ENCODE peak calls at places on chromosomes 11 and 22, in ten cellular contexts. F is AG10803; L is stimulated activated CD4-positive, alpha-beta T cell treated with anti-CD3 and anti-CD28 coated beads, Interleukin-1b, Interleukin-23, amount 100 ng/mL, for 24 hours; J is stimulated activated CD8-positive, alpha-beta memory T cell treated with anti-CD3 and anti-CD28 coated beads, Interleukin-15, amount 100 ng/mL, for 24 hours; I is WERI-Rb-1; P is endodermal cell; O is NCI-H1436; E is activated T-cell treated with anti-CD3 and anti-CD28 coated beads, Interleukin-2, amount 50 U/mL, for 72 hours; V is RKO; H is AML-193. R is an unnamed sample.
A peak's percentile ranks its signal among the peaks of the same experiment; 100 is the strongest.

GRCh38 chr22:38955926-38956325 is 1.5 kb upstream of the APOBEC3A start:
- DNase-seq in F (no peak), L (no peak), J (no peak), I (no peak), P (no peak), O (no peak), E (no peak), V (no peak), H (no peak), R (no peak)

GRCh38 chr11:57704932-57705331 is 7.1 kb downstream of the MED19 start:
- DNase-seq in F (no peak), L (no peak), J (no peak), I (no peak), P (no peak), O (no peak), E (no peak), V (no peak), H (no peak), R (no peak)

GRCh38 chr22:46352691-46353386 is 17.3 kb downstream of the TRMU start:
- DNase-seq in F (no peak), L (no peak), J (no peak), I (peak; percentile 62), P (peak; percentile 61), O (peak; percentile 62), E (no peak), V (no peak), H (no peak), R (no peak)

GRCh38 chr11:71563401-71563800 is 2.0 kb upstream of the KRTAP5-10 start:
- DNase-seq in F (peak; percentile 50), L (no peak), J (no peak), I (peak; percentile 59), P (peak; percentile 82), O (no peak), E (peak; percentile 14), V (peak; percentile 71), H (peak; percentile 43), R (no peak)

GRCh38 chr22:17167486-17167885 is 8.4 kb upstream of the HDHD5 start:
- DNase-seq in F (no peak), L (no peak), J (no peak), I (no peak), P (no peak), O (no peak), E (no peak), V (no peak), H (no peak), R (no peak)

GRCh38 chr11:9001736-9002135 is 2.1 kb downstream of the NRIP3 start:
- DNase-seq in F (peak; percentile 80), L (peak; percentile 33), J (no peak), I (no peak), P (no peak), O (no peak), E (peak; percentile 75), V (peak; percentile 99), H (peak; percentile 90), R (no peak)

GRCh38 chr11:113615098-113615497 is 91.0 kb downstream of the TMPRSS5 start:
- DNase-seq in F (no peak), L (no peak), J (no peak), I (no peak), P (peak; percentile 80), O (no peak), E (no peak), V (no peak), H (no peak), R (no peak)

GRCh38 chr11:122085264-122085663 is 30.8 kb downstream of the BLID start:
- DNase-seq in F (peak; percentile 99), L (no peak), J (no peak), I (no peak), P (no peak), O (no peak), E (no peak), V (no peak), H (no peak), R (no peak)

GRCh38 chr11:111922803-111923202 is 4.1 kb downstream of the C11orf52 start:
- DNase-seq in F (peak; percentile 87), L (no peak), J (no peak), I (no peak), P (no peak), O (no peak), E (no peak), V (no peak), H (peak; percentile 6), R (peak; percentile 77)

GRCh38 chr11:117793521-117793920 is 3.5 kb downstream of the DSCAML1 start:
- DNase-seq in F (no peak), L (no peak), J (no peak), I (no peak), P (no peak), O (no peak), E (no peak), V (no peak), H (no peak), R (no peak)

GRCh38 chr11:83092488-83093384 is 21.0 kb upstream of the RAB30 start:
- DNase-seq in F (no peak), L (no peak), J (no peak), I (peak; percentile 49), P (no peak), O (no peak), E (no peak), V (peak; percentile 30), H (no peak), R (peak; percentile 67)

GRCh38 chr11:77236901-77237300 is 64.6 kb downstream of the GDPD4 start:
- DNase-seq in F (no peak), L (no peak), J (no peak), I (no peak), P (no peak), O (no peak), E (no peak), V (no peak), H (no peak), R (no peak)

GRCh38 chr22:35873426-35873825 is 155.2 kb downstream of the RBFOX2 start:
- DNase-seq in F (no peak), L (no peak), J (no peak), I (no peak), P (no peak), O (no peak), E (no peak), V (no peak), H (no peak), R (no peak)

GRCh38 chr11:134468796-134469195 is 56.8 kb upstream of the B3GAT1 start:
- DNase-seq in F (no peak), L (no peak), J (no peak), I (no peak), P (no peak), O (no peak), E (no peak), V (no peak), H (no peak), R (no peak)

GRCh38 chr11:62337682-62338181 is 484 bp downstream of the ASRGL1 start:
- DNase-seq in F (no peak), L (peak; percentile 9), J (no peak), I (peak; percentile 42), P (peak; percentile 78), O (no peak), E (no peak), V (no peak), H (no peak), R (no peak)

GRCh38 chr22:31143537-31143936 is 3.2 kb upstream of the PLA2G3 start:
- DNase-seq in F (no peak), L (no peak), J (no peak), I (no peak), P (peak; percentile 25), O (no peak), E (no peak), V (no peak), H (no peak), R (no peak)

GRCh38 chr11:115843116-115843515 is 338.9 kb upstream of the CADM1 start:
- DNase-seq in F (no peak), L (no peak), J (no peak), I (no peak), P (no peak), O (no peak), E (no peak), V (no peak), H (no peak), R (no peak)

GRCh38 chr11:36010010-36010740 is 66.3 kb downstream of the LDLRAD3 start:
- DNase-seq in F (peak; percentile 46), L (no peak), J (no peak), I (no peak), P (no peak), O (no peak), E (no peak), V (no peak), H (no peak), R (no peak)

GRCh38 chr11:77619576-77620198 is 17.9 kb downstream of the CLNS1A start:
- DNase-seq in F (peak; percentile 49), L (no peak), J (no peak), I (no peak), P (peak; percentile 45), O (peak; percentile 53), E (no peak), V (peak; percentile 53), H (peak; percentile 21), R (no peak)

GRCh38 chr11:1878134-1879031 is 13.3 kb downstream of the PRR33 start:
- DNase-seq in F (no peak), L (no peak), J (no peak), I (no peak), P (no peak), O (no peak), E (peak; percentile 0), V (no peak), H (no peak), R (no peak)

GRCh38 chr11:83724704-83725114 is 438.5 kb upstream of the CCDC90B start:
- DNase-seq in F (peak; percentile 4), L (no peak), J (no peak), I (peak; percentile 18), P (peak; percentile 92), O (no peak), E (no peak), V (no peak), H (no peak), R (peak; percentile 54)

GRCh38 chr11:116869610-116870009 is 32.2 kb upstream of the APOA1 start:
- DNase-seq in F (no peak), L (no peak), J (no peak), I (no peak), P (no peak), O (no peak), E (no peak), V (no peak), H (no peak), R (no peak)

GRCh38 chr11:95625164-95626017 is 164.2 kb downstream of the FAM76B start:
- DNase-seq in F (no peak), L (no peak), J (no peak), I (no peak), P (no peak), O (no peak), E (no peak), V (no peak), H (no peak), R (no peak)

GRCh38 chr22:30575011-30575671 is 676 bp upstream of the GAL3ST1 start:
- DNase-seq in F (peak; percentile 60), L (no peak), J (no peak), I (peak; percentile 33), P (peak; percentile 75), O (no peak), E (no peak), V (no peak), H (no peak), R (peak; percentile 77)

GRCh38 chr11:44978961-44979331 is 28.3 kb upstream of the TP53I11 start:
- DNase-seq in F (no peak), L (no peak), J (no peak), I (no peak), P (peak; percentile 67), O (peak; percentile 82), E (no peak), V (no peak), H (no peak), R (peak; percentile 81)

GRCh38 chr11:57224537-57224936 is 12.5 kb downstream of the APLNR start:
- DNase-seq in F (peak; percentile 62), L (no peak), J (no peak), I (no peak), P (no peak), O (no peak), E (no peak), V (peak; percentile 37), H (no peak), R (no peak)

GRCh38 chr11:61477734-61478148 is 30.8 kb upstream of the LRRC10B start:
- DNase-seq in F (no peak), L (peak; percentile 43), J (peak; percentile 35), I (peak; percentile 54), P (peak; percentile 90), O (no peak), E (peak; percentile 53), V (no peak), H (no peak), R (no peak)

GRCh38 chr11:11845066-11845465 is 3.3 kb downstream of the USP47 start:
- DNase-seq in F (no peak), L (no peak), J (no peak), I (no peak), P (no peak), O (no peak), E (no peak), V (no peak), H (no peak), R (no peak)